ENCODE peak calls at places on chromosome 6, in nine cellular contexts. D, O, U, S, V, W, K, B and P are unnamed samples.

GRCh38 chr6:158707826-158708225 is 58.0 kb downstream of the SYTL3 start:
- DNase-seq in D (no peak), O (peak; percentile 28), U (no peak), S (no peak), V (peak; percentile 57), W (no peak), K (no peak), B (peak; percentile 67), P (no peak)

GRCh38 chr6:168709991-168710390 is 269.0 kb downstream of the SMOC2 start:
- DNase-seq in D (no peak), O (no peak), U (no peak), S (no peak), V (no peak), W (no peak), K (no peak), B (no peak), P (no peak)

GRCh38 chr6:11609324-11610071 is 71.9 kb downstream of the TMEM170B start:
- DNase-seq in D (no peak), O (peak; percentile 46), U (peak; percentile 5), S (no peak), V (peak; percentile 52), W (no peak), K (no peak), B (peak; percentile 96), P (no peak)

GRCh38 chr6:41932378-41932777 is 9.2 kb downstream of the CCND3 start:
- DNase-seq in D (no peak), O (no peak), U (no peak), S (no peak), V (no peak), W (no peak), K (no peak), B (no peak), P (no peak)

GRCh38 chr6:149127212-149127611 is 190.3 kb upstream of the TAB2 start:
- DNase-seq in D (no peak), O (no peak), U (no peak), S (no peak), V (no peak), W (no peak), K (no peak), B (peak; percentile 75), P (no peak)

GRCh38 chr6:63862486-63863198 is 227.0 kb downstream of the PHF3 start:
- DNase-seq in D (no peak), O (no peak), U (no peak), S (no peak), V (no peak), W (no peak), K (no peak), B (no peak), P (no peak)

GRCh38 chr6:168884646-168885086 is 369.0 kb downstream of the THBS2 start:
- DNase-seq in D (no peak), O (peak; percentile 54), U (peak; percentile 72), S (peak; percentile 31), V (peak; percentile 77), W (peak; percentile 72), K (peak; percentile 63), B (no peak), P (peak; percentile 72)

GRCh38 chr6:63740709-63741108 is 105.1 kb downstream of the PHF3 start:
- DNase-seq in D (no peak), O (no peak), U (no peak), S (peak; percentile 65), V (no peak), W (no peak), K (no peak), B (peak; percentile 89), P (no peak)

GRCh38 chr6:116438590-116439448 is 22.4 kb upstream of the CALHM6 start:
- DNase-seq in D (no peak), O (no peak), U (no peak), S (no peak), V (no peak), W (no peak), K (no peak), B (no peak), P (no peak)

GRCh38 chr6:128199461-128199860 is 298.6 kb upstream of the THEMIS start:
- DNase-seq in D (no peak), O (no peak), U (no peak), S (no peak), V (no peak), W (no peak), K (no peak), B (no peak), P (no peak)

GRCh38 chr6:147834377-147834776 is 325.9 kb downstream of the SAMD5 start:
- DNase-seq in D (no peak), O (no peak), U (no peak), S (no peak), V (no peak), W (no peak), K (no peak), B (no peak), P (no peak)

GRCh38 chr6:144350176-144350575 is 65.0 kb downstream of the UTRN start:
- DNase-seq in D (no peak), O (no peak), U (no peak), S (no peak), V (no peak), W (no peak), K (no peak), B (no peak), P (no peak)

GRCh38 chr6:13367396-13367795 is 39.1 kb upstream of the TBC1D7 start:
- DNase-seq in D (no peak), O (no peak), U (no peak), S (no peak), V (no peak), W (no peak), K (no peak), B (no peak), P (no peak)

GRCh38 chr6:82111114-82111513 is 136.4 kb downstream of the IBTK start:
- DNase-seq in D (no peak), O (no peak), U (no peak), S (no peak), V (no peak), W (no peak), K (no peak), B (no peak), P (no peak)

GRCh38 chr6:27214126-27214601 is 33.3 kb upstream of the PRSS16 start:
- DNase-seq in D (no peak), O (no peak), U (no peak), S (no peak), V (no peak), W (no peak), K (no peak), B (no peak), P (no peak)

GRCh38 chr6:27209659-27210269 is 37.7 kb upstream of the PRSS16 start:
- DNase-seq in D (no peak), O (no peak), U (no peak), S (no peak), V (no peak), W (no peak), K (no peak), B (no peak), P (no peak)

GRCh38 chr6:27216874-27217273 is 30.6 kb upstream of the PRSS16 start:
- DNase-seq in D (no peak), O (no peak), U (no peak), S (no peak), V (no peak), W (no peak), K (no peak), B (no peak), P (no peak)

GRCh38 chr6:27209167-27209566 is 38.3 kb upstream of the PRSS16 start:
- DNase-seq in D (no peak), O (no peak), U (no peak), S (no peak), V (no peak), W (no peak), K (no peak), B (no peak), P (no peak)

DNA sequence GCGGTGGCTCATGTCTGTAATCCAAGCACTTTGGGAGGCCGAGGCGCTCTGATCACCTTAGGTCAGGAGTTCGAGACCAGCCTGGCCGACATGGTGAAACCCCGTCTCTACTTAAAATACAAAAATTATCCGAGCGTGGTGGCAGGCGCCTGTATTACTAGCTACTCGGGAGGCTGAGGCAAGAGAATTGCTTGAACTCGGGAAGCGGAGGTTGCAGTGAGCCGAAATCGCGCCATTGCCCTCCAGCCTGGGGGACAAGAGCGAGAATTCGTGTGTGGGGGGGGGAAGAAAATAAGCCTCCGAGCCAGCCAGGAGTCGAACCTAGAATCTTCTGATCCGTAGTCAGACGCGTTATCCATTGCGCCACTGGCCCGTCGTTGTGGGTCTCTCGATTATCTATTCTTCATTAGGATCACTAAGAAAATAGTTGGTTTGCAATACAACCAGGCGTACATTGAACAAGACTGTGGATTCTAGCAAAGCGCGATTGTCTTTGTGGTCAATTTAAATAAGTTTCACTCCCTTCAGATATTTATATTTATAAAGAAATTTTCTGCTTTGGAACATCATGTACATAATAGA is 33.9 kb upstream of the PRSS16 start:
- DNase-seq in D (no peak), O (no peak), U (no peak), S (no peak), V (no peak), W (no peak), K (no peak), B (no peak), P (no peak)
- H3K4me3 ChIP-seq in D (no peak overlapping the region), O (no peak overlapping the region), U (peak overlapping the region; percentile 17), S (no peak overlapping the region), V (no peak overlapping the region), W (no peak overlapping the region), K (no peak overlapping the region), B (no peak overlapping the region), P (no peak overlapping the region)

GRCh38 chr6:68226460-68226859 is 408.6 kb upstream of the ADGRB3 start:
- DNase-seq in D (no peak), O (no peak), U (peak; percentile 23), S (no peak), V (no peak), W (no peak), K (peak; percentile 2), B (no peak), P (peak; percentile 8)
- TF ChIP-seq CTCF in D (no peak), O (peak; percentile 27), U (peak; percentile 48), S (no peak), V (peak; percentile 5), W (no peak), K (no peak), B (peak; percentile 23), P (peak; percentile 29)

DNA sequence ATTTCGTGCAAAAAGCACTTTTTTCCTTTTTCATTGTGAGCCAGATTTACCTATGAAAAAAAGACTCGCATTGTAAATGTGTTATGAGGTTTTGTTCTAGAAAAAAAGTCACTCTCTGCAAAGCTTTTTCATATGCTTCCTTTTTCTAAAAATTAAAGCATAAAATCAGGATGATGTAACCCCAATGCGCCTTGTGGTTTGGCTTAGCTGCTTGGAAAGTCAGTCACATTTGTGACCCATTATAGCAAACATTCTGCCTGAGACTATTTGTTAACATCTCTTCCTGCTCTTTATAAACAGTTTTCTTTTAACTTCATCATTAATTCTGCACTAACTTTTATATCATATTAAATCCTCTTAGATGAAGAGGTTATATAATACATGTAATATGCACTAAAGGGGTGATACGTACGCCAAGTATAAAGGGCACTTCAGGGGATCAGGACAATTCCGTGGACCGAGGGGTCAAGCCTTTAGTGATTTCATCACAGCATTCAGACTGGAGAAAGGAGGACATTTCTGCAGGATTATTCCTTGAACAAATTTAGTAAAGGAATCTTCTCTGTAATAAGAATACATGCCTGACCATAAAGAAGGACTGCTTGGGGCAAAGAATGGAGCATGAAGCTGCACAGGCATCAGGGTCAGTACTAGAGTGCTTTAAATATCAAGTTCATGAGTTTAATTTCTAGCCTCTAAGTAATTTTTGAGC is 48.1 kb upstream of the SMLR1 start:
- DNase-seq in D (no peak), O (no peak), U (no peak), S (no peak), V (no peak), W (peak; percentile 5), K (peak; percentile 32), B (peak; percentile 78), P (no peak)
- H3K27ac ChIP-seq in D (no peak overlapping the region), O (no peak overlapping the region), U (no peak overlapping the region), S (no peak overlapping the region), V (peak overlapping the region; percentile 28), W (no peak overlapping the region), K (no peak overlapping the region), B (no peak overlapping the region), P (no peak overlapping the region)

GRCh38 chr6:167112421-167112820 is 10.5 kb upstream of the CCR6 start:
- DNase-seq in D (no peak), O (no peak), U (no peak), S (no peak), V (no peak), W (no peak), K (no peak), B (no peak), P (no peak)
- H3K4me3 ChIP-seq in D (no peak overlapping the region), O (no peak overlapping the region), U (no peak overlapping the region), S (no peak overlapping the region), V (no peak overlapping the region), W (no peak overlapping the region), K (no peak overlapping the region), B (no peak overlapping the region), P (no peak overlapping the region)